ENCODE peak calls at places on chromosomes 6 and 20, in nine cellular contexts. B, T, E, M, W, X, A, P and L are unnamed samples.

GRCh38 chr6:20366082-20366834 is 35.4 kb upstream of the E2F3 start:
- DNase-seq in T (no peak), W (no peak), M (no peak), A (no peak), X (no peak), B (no peak), E (no peak), P (peak), L (peak)

GRCh38 chr6:36679043-36679821 is 718 bp downstream of the CDKN1A start:
- DNase-seq in X (peak), B (peak), P (peak), M (peak), A (peak), E (peak), W (peak), T (no peak), L (no peak)

GRCh38 chr20:50726955-50727791 is 4.2 kb upstream of the PARD6B start:
- DNase-seq in T (no peak), M (no peak), X (no peak), W (no peak), B (no peak), P (no peak), E (peak), A (no peak), L (no peak)

GRCh38 chr6:38105066-38105465 is 285.5 kb downstream of the ZFAND3 start:
- DNase-seq in E (no peak), P (no peak), X (no peak), T (no peak), W (no peak), B (no peak), M (no peak), A (no peak), L (no peak)

GRCh38 chr6:127879685-127880084 is 21.2 kb downstream of the THEMIS start:
- DNase-seq in E (peak), W (peak), M (no peak), P (no peak), X (peak), B (no peak), T (peak), A (peak), L (peak)

GRCh38 chr6:15962449-15962764 is 166.5 kb upstream of the MYLIP start:
- DNase-seq in B (no peak), E (peak), A (peak), P (peak), X (peak), W (peak), T (no peak), M (peak), L (no peak)

GRCh38 chr6:38375341-38375740 is 264.4 kb downstream of the BTBD9 start:
- DNase-seq in B (no peak), P (no peak), W (no peak), E (no peak), X (no peak), T (no peak), A (no peak), M (no peak), L (no peak)

GRCh38 chr6:114258376-114258775 is 84.4 kb downstream of the HS3ST5 start:
- DNase-seq in W (no peak), M (no peak), E (no peak), P (no peak), B (no peak), A (no peak), T (no peak), X (no peak), L (no peak)

GRCh38 chr6:95686858-95687257 is 109.5 kb downstream of the MANEA start:
- DNase-seq in P (no peak), X (no peak), B (no peak), M (no peak), W (no peak), E (no peak), T (no peak), A (no peak), L (no peak)

GRCh38 chr6:100462396-100462795 is 2.3 kb downstream of the SIM1 start:
- DNase-seq in M (no peak), T (no peak), X (no peak), B (no peak), P (no peak), W (no peak), A (no peak), E (peak), L (no peak)

DNA sequence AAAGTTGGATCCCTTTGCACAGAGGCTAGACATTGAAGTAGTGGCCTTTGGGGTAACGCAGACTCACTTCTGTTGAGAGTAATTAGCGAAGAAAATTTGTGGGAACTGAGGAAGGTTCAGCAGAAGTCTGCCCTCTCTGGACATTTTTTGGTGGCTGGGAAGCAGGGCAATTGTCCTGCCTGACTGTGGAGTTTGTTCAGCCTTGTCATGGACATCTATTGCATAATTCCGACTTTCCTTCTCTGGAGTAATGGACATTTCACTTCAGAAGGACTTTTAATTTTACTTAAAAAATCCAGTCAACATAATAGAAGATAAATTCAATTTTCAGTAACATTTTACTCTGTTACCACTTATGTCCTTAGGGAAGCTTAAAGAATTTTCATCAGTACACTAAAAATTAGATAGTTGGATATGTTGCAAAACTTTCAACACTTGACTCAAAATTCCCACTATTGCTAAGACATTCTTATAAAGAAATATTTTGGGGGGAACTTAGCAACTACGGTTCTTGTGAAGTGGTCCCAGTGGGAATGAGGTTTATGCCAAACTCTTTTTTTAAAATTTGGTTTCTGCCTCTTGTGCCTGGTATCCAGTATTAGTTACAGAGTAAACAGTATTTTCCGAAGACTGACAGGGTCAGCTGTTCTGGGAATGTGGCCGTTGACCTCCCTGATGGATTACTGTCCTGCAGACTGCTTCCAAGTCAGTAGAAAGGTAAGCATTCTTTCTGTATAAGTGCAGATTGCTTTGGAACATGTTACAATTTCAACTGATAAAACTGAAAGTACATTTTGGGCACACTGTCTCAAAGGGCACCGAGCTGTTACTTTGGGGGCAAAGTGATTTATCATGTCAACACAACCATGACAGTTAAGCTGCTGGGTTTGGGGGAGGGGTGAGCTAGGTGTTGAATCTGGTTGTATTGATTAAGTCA is 100.6 kb upstream of the MLIP start:
- DNase-seq in X (no peak), E (no peak), T (peak), P (no peak), A (peak), W (no peak), M (no peak), B (no peak), L (no peak)
- H3K4me3 ChIP-seq in X (no peak), E (no peak), T (peak), P (no peak), A (no peak), W (no peak), M (no peak), B (no peak), L (no peak)

GRCh38 chr20:25082498-25082873 is 545 bp upstream of the VSX1 start:
- DNase-seq in T (no peak), B (no peak), E (no peak), A (no peak), P (no peak), X (no peak), W (no peak), M (no peak), L (peak)
- TF ChIP-seq EZH2 in T (no peak), B (no peak), E (no peak), A (no peak), P (peak), X (peak), W (no peak), M (no peak), L (no peak)

GRCh38 chr6:21769973-21770372 is 176.4 kb downstream of the SOX4 start:
- DNase-seq in M (no peak), A (peak), W (peak), E (peak), B (no peak), X (no peak), T (no peak), P (no peak), L (no peak)
- H3K4me3 ChIP-seq in M (no peak), A (no peak), W (no peak), E (peak), B (no peak), X (no peak), T (no peak), P (no peak), L (no peak)

GRCh38 chr6:146050168-146050567 is 21.3 kb downstream of the GRM1 start:
- DNase-seq in E (no peak), M (no peak), A (no peak), W (no peak), X (no peak), P (no peak), B (no peak), T (no peak), L (no peak)
- TF ChIP-seq EZH2 in E (no peak), M (no peak), A (no peak), W (no peak), X (no peak), P (no peak), B (no peak), T (no peak), L (no peak)

DNA sequence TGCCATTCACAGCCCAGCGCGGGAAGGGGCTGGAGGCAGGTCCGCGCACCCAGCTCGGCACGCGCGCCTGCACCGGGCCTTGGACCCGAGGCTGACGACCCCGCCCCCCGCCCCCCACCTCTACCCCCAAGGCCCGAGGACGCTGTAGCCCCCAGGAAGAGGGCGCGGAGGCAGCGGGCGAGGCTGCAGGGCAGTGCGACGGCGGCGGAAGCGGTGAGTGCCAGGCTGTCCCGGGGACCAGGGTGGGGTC is 1.2 kb downstream of the LIME1 start:
- DNase-seq in X (peak), T (no peak), W (no peak), E (no peak), B (no peak), P (no peak), M (no peak), A (no peak), L (no peak)
- H3K4me3 ChIP-seq in X (peak), T (peak), W (no peak), E (no peak), B (no peak), P (no peak), M (no peak), A (no peak), L (no peak)

GRCh38 chr6:168101201-168102092 is 22.4 kb upstream of the FRMD1 start:
- DNase-seq in T (no peak), M (no peak), E (no peak), P (no peak), W (no peak), A (no peak), X (peak), B (no peak), L (no peak)

GRCh38 chr6:168103036-168103830 is 24.2 kb upstream of the FRMD1 start:
- DNase-seq in W (no peak), T (no peak), E (no peak), P (no peak), B (no peak), M (no peak), X (no peak), A (no peak), L (no peak)

GRCh38 chr6:168100803-168101095 is 21.7 kb upstream of the FRMD1 start:
- DNase-seq in X (no peak), W (no peak), M (no peak), P (no peak), E (no peak), A (no peak), T (no peak), B (no peak), L (no peak)

GRCh38 chr6:168100011-168100802 is 21.2 kb upstream of the FRMD1 start:
- DNase-seq in W (no peak), T (no peak), P (no peak), M (no peak), A (no peak), X (no peak), B (no peak), E (no peak), L (no peak)

GRCh38 chr6:168102093-168102985 is 23.3 kb upstream of the FRMD1 start:
- DNase-seq in W (no peak), T (no peak), M (no peak), B (no peak), X (peak), A (no peak), E (no peak), P (no peak), L (no peak)
- TF ChIP-seq EZH2 in W (no peak), T (no peak), M (peak), B (no peak), X (no peak), A (no peak), E (no peak), P (no peak), L (no peak)

GRCh38 chr20:56345911-56346310 is 12.9 kb upstream of the FAM210B start:
- DNase-seq in M (no peak), W (no peak), E (no peak), X (no peak), B (no peak), A (no peak), P (no peak), T (no peak), L (no peak)

GRCh38 chr20:56348306-56348695 is 10.5 kb upstream of the FAM210B start:
- DNase-seq in W (no peak), E (no peak), X (no peak), T (no peak), M (peak), P (no peak), B (no peak), A (no peak), L (no peak)

GRCh38 chr20:56348746-56349145 is 10.0 kb upstream of the FAM210B start:
- DNase-seq in A (peak), T (no peak), B (no peak), E (no peak), W (peak), M (peak), P (peak), X (no peak), L (no peak)

GRCh38 chr20:56350842-56351241 is 7.9 kb upstream of the FAM210B start:
- DNase-seq in E (peak), A (peak), W (peak), M (no peak), X (no peak), B (no peak), T (no peak), P (no peak), L (no peak)

DNA sequence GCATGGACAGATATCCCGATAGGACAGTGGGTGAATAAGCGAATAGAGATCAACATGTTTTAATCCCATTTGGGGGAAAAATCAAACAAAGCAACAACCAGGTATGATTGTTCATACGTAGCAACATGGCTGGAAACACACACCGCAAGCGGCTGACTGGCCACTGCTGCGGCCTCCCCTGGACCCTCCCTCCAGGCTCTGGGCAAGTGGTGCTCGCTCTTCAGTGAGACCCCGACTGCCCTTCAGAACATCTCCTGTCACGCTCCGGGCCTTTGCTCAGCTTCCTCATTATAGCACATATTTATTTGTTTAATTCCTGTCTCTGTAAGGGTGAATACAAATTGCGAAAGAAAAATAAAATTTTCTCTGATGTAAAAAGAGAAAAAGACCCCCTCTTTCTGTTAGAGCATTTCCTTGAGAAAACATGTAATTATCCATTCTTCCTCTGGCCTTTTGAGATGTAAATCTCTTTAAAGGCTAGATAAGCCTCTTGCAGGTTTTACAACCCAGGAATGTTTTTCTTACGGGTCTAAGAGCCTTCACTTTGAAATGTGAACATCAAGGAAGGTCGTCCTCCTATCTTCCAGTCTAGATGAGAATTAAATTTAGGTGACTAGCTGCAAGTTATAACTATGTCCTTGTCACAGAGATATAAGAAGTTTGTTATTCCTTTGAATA is 11.0 kb upstream of the FAM210B start:
- DNase-seq in M (no peak), X (peak), B (no peak), T (no peak), W (no peak), E (no peak), P (no peak), A (no peak), L (no peak)
- H3K4me3 ChIP-seq in M (no peak), X (peak), B (no peak), T (no peak), W (no peak), E (no peak), P (no peak), A (no peak), L (no peak)

DNA sequence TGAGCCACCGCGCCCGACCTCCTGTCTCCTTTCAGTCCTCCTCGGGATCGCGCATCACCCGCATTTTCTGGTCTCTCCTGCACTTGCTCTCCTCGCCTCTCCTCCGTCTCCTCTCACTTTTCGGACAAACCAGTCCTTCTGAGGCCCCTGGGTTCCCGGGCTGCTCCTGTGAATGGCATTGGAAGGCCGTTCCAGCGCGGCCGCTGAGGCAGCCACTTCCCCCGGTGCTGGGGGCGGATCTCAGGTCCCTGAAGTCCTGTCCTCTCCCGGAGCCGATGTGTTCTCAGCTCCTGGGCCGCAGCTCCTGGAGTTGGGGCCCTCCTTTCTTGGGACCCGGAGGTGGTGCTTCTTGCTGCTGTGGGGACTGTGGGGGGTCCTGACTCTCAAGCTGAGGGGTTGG is 803 bp downstream of the MICB start:
- DNase-seq in M (peak), P (no peak), T (no peak), B (peak), X (peak), A (peak), W (no peak), E (peak), L (no peak)
- TF ChIP-seq EZH2 in M (no peak), P (no peak), T (no peak), B (no peak), X (no peak), A (no peak), W (no peak), E (no peak), L (no peak)

GRCh38 chr6:32664827-32665362 is 1.6 kb downstream of the HLA-DQB1 start:
- DNase-seq in B (peak), W (no peak), T (no peak), X (peak), P (peak), M (no peak), A (no peak), E (peak), L (no peak)

GRCh38 chr6:32664354-32664753 is 2.1 kb downstream of the HLA-DQB1 start:
- DNase-seq in P (no peak), X (peak), A (no peak), W (no peak), M (no peak), E (no peak), B (no peak), T (no peak), L (no peak)

GRCh38 chr6:32668226-32668747 is 1.8 kb upstream of the HLA-DQB1 start:
- DNase-seq in E (peak), X (peak), M (no peak), B (no peak), T (peak), W (no peak), A (no peak), P (peak), L (no peak)

GRCh38 chr6:32666420-32667300 is at the start of gene HLA-DQB1:
- DNase-seq in B (no peak), E (peak), P (peak), M (peak), T (peak), A (no peak), X (peak), W (no peak), L (no peak)

DNA sequence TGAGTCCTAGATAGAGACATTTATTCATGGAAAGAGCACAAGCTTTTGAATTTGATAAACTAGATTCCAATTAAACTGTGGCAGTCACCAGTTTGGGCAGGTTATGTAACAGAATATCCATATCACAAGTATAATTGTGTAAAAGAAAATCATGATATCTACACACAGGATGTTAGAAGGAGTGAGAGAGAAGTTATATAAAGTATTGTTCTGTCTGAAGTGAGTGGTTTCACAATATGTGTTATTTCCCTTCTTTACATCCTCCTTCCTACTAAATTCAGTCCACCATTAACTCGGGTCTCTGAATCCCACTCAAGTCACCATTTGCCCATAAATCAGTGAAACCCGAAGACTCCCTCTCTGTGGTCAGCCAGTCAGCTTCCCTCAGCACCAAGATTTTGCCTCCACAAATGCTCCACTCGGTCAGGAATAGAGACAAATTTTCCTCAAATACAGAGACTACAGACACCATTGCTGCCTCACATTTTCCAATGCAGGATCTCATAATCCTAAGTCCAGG is 776 bp downstream of the HLA-DQB1 start:
- DNase-seq in B (no peak), E (no peak), M (no peak), A (no peak), P (no peak), X (no peak), T (no peak), W (no peak), L (no peak)
- H3K4me3 ChIP-seq in B (no peak), E (no peak), M (no peak), A (no peak), P (no peak), X (peak), T (no peak), W (no peak), L (no peak)